ENCODE peak calls at places on chromosomes 2 and 18, in four cellular contexts. C is left ventricle myocardium inferior; W is A549; Z is CD4-positive, alpha-beta T cell. H is an unnamed sample.
A peak's percentile ranks its signal among the peaks of the same experiment; 100 is the strongest.

GRCh38 chr2:192394605-192395004 is 199.9 kb upstream of the TMEFF2 start:
- DNase-seq in C (no peak), W (no peak), Z (no peak), H (no peak)

GRCh38 chr2:191041418-191042161 is 27.6 kb upstream of the STAT1 start:
- DNase-seq in C (no peak), W (peak; percentile 83), Z (no peak), H (peak; percentile 65)

GRCh38 chr2:233267516-233268245 is 16.2 kb downstream of the ATG16L1 start:
- DNase-seq in C (no peak), W (no peak), Z (peak; percentile 80), H (no peak)

GRCh38 chr2:35104306-35104705 is 1251.3 kb upstream of the CRIM1 start:
- DNase-seq in C (no peak), W (no peak), Z (no peak), H (no peak)

GRCh38 chr18:25830787-25831186 is 259.6 kb downstream of the SS18 start:
- DNase-seq in C (peak; percentile 37), W (no peak), Z (no peak), H (no peak)

GRCh38 chr2:134792147-134792546 is 46.3 kb upstream of the ACMSD start:
- DNase-seq in C (no peak), W (no peak), Z (no peak), H (no peak)

GRCh38 chr18:58223717-58224424 is 179.8 kb downstream of the NEDD4L start:
- DNase-seq in C (no peak), W (peak; percentile 65), Z (no peak), H (peak; percentile 61)

GRCh38 chr2:96531366-96531765 is 5.2 kb upstream of the ARID5A start:
- DNase-seq in C (no peak), W (no peak), Z (no peak), H (no peak)

GRCh38 chr2:200964498-200964897 is 1.0 kb upstream of the ORC2 start:
- DNase-seq in C (no peak), W (no peak), Z (no peak), H (no peak)

GRCh38 chr2:174334781-174335604 is at the start of gene SP9:
- DNase-seq in C (no peak), W (peak; percentile 91), Z (no peak), H (no peak)

GRCh38 chr2:224004105-224004715 is 34.9 kb downstream of the SERPINE2 start:
- DNase-seq in C (no peak), W (no peak), Z (no peak), H (no peak)

GRCh38 chr2:208407667-208408066 is 1.1 kb downstream of the PTH2R start:
- DNase-seq in C (no peak), W (peak; percentile 14), Z (no peak), H (peak; percentile 41)

GRCh38 chr2:173583196-173583595 is 228.5 kb downstream of the CDCA7 start:
- DNase-seq in C (no peak), W (no peak), Z (no peak), H (no peak)

GRCh38 chr2:181305151-181306123 is 151.7 kb upstream of the ITGA4 start:
- DNase-seq in C (peak; percentile 32), W (no peak), Z (peak; percentile 30), H (no peak)

GRCh38 chr2:32977228-32977758 is 30.5 kb downstream of the LTBP1 start:
- DNase-seq in C (peak; percentile 86), W (no peak), Z (no peak), H (peak; percentile 82)

GRCh38 chr2:108922141-108922915 is 66.7 kb downstream of the EDAR start:
- DNase-seq in C (no peak), W (no peak), Z (no peak), H (peak; percentile 71)

GRCh38 chr2:18625563-18625962 is 36.2 kb upstream of the NT5C1B start:
- DNase-seq in C (no peak), W (no peak), Z (no peak), H (no peak)

GRCh38 chr2:165440367-165440766 is 29.1 kb upstream of the CSRNP3 start:
- DNase-seq in C (no peak), W (no peak), Z (no peak), H (no peak)

GRCh38 chr2:118241128-118241527 is 152.9 kb downstream of the INSIG2 start:
- DNase-seq in C (no peak), W (no peak), Z (no peak), H (no peak)
- TF ChIP-seq CTCF in C (no peak), W (no peak), Z (no peak), H (no peak)

GRCh38 chr2:215699698-215700407 is 264.0 kb upstream of the FN1 start:
- DNase-seq in C (no peak), W (no peak), Z (no peak), H (no peak)
- H3K27ac ChIP-seq in C (no peak overlapping the region), W (peak overlapping the region; percentile 76), Z (no peak overlapping the region), H (no peak overlapping the region)

DNA sequence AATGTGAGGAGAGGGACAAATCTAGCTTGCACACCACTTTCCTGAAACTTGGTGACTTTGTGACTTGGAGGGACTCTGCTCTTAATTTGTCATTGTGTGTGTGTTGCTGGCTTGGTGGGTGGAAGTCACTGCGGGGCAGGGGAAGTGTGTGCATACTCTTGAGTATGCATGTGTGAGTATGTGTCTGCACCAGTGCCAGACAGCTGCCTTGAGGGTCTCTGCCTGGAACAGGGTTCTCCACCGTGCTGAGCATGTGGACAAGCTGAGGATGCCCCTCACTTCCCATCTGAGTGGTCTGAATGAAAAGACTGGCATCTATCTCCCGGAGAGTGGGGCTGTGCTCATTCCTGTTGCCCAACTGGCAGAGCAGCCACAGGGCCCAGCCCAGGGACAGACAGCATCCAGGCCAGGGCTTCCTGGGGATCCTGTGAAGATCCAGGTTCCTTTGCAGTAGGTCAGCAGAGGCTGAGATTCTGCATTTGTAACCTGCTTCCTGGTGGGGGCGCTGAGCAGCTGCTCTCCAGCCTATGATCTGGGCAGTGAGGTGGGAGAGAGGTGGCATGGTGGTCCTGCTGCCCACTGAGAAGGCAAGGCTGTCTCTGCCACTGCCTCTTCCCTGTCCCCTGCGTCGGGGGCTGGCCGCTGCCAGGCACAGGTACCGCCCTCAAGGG is 138.9 kb upstream of the HAAO start:
- DNase-seq in C (no peak), W (no peak), Z (no peak), H (no peak)
- TF ChIP-seq CTCF in C (peak; percentile 16), W (peak; percentile 20), Z (no peak), H (no peak)

DNA sequence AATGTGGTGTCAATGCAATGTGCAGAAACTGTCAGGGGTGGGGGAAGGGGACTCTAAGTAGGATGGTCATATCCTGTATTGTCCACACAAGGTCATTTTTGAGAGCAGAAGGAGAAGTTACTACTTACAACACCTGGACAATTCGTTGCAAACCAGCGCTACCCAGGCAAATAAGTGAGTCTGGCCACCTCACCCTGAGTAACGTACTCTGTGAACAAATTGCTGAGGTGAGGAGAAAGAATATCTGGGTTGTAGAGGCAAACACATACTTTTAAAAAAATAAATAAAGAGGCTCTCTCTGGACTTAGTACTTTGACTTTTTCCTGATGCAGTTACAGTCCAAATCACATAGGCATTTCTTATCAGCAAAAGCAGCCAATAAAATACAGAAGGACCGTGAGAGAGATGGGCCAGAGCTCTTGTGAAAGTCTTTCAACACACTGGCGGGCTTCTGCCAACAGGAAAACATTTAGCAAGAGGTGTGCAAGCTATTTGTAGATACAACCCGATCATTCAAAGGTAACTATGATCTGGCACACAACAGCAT is 268.2 kb upstream of the ID2 start:
- DNase-seq in C (no peak), W (no peak), Z (no peak), H (no peak)
- H3K27ac ChIP-seq in C (no peak overlapping the region), W (peak overlapping the region; percentile 56), Z (no peak overlapping the region), H (no peak overlapping the region)